ENCODE peak calls at places on chromosomes 5 and 9, in six cellular contexts. One of them, this sample, is unnamed.
A peak's percentile ranks its signal among the peaks of the same experiment; 100 is the strongest.

GRCh38 chr9:1231998-1232919 is 182.1 kb downstream of the DMRT2 start:
- DNase-seq in PC-9: no peak
- DNase-seq in dorsolateral prefrontal cortex: no peak
- DNase-seq in CD8-positive, alpha-beta T cell: no peak
- DNase-seq in A549: peak; percentile 66
- DNase-seq in heart left ventricle: peak; percentile 28
- DNase-seq in this sample: no peak

GRCh38 chr5:110335361-110336046 is 391.0 kb downstream of the TMEM232 start:
- DNase-seq in CD8-positive, alpha-beta T cell: no peak
- DNase-seq in A549: no peak
- DNase-seq in PC-9: no peak
- DNase-seq in heart left ventricle: no peak
- DNase-seq in dorsolateral prefrontal cortex: no peak
- DNase-seq in this sample: no peak

GRCh38 chr5:138654281-138654867 is 79.2 kb upstream of the HSPA9 start:
- DNase-seq in dorsolateral prefrontal cortex: no peak
- DNase-seq in heart left ventricle: no peak
- DNase-seq in A549: no peak
- DNase-seq in PC-9: peak; percentile 37
- DNase-seq in CD8-positive, alpha-beta T cell: peak; percentile 70
- DNase-seq in this sample: no peak

GRCh38 chr9:76441551-76442322 is 17.2 kb upstream of the GCNT1 start:
- DNase-seq in dorsolateral prefrontal cortex: no peak
- DNase-seq in CD8-positive, alpha-beta T cell: no peak
- DNase-seq in heart left ventricle: no peak
- DNase-seq in A549: no peak
- DNase-seq in PC-9: peak; percentile 53
- DNase-seq in this sample: no peak

GRCh38 chr9:103789686-103790085 is 304.4 kb upstream of the SMC2 start:
- DNase-seq in CD8-positive, alpha-beta T cell: no peak
- DNase-seq in PC-9: no peak
- DNase-seq in dorsolateral prefrontal cortex: no peak
- DNase-seq in heart left ventricle: no peak
- DNase-seq in A549: peak; percentile 18
- DNase-seq in this sample: peak; percentile 25

GRCh38 chr9:125568616-125569015 is 138.4 kb downstream of the MAPKAP1 start:
- DNase-seq in dorsolateral prefrontal cortex: no peak
- DNase-seq in PC-9: no peak
- DNase-seq in heart left ventricle: no peak
- DNase-seq in A549: no peak
- DNase-seq in CD8-positive, alpha-beta T cell: no peak
- DNase-seq in this sample: no peak

GRCh38 chr9:127991017-127991756 is 10.4 kb upstream of the EEIG1 start:
- DNase-seq in dorsolateral prefrontal cortex: no peak
- DNase-seq in A549: peak; percentile 58
- DNase-seq in CD8-positive, alpha-beta T cell: no peak
- DNase-seq in PC-9: peak; percentile 81
- DNase-seq in heart left ventricle: no peak
- DNase-seq in this sample: no peak

GRCh38 chr9:87337335-87338074 is 160.2 kb upstream of the DAPK1 start:
- DNase-seq in A549: peak; percentile 79
- DNase-seq in PC-9: peak; percentile 65
- DNase-seq in dorsolateral prefrontal cortex: no peak
- DNase-seq in heart left ventricle: no peak
- DNase-seq in CD8-positive, alpha-beta T cell: no peak
- DNase-seq in this sample: no peak

GRCh38 chr5:180499684-180500083 is 5.5 kb downstream of the CNOT6 start:
- DNase-seq in PC-9: no peak
- DNase-seq in CD8-positive, alpha-beta T cell: no peak
- DNase-seq in A549: no peak
- DNase-seq in dorsolateral prefrontal cortex: no peak
- DNase-seq in heart left ventricle: no peak
- DNase-seq in this sample: no peak

GRCh38 chr5:88815048-88815789 is 67.8 kb downstream of the MEF2C start:
- DNase-seq in PC-9: no peak
- DNase-seq in heart left ventricle: no peak
- DNase-seq in dorsolateral prefrontal cortex: no peak
- DNase-seq in CD8-positive, alpha-beta T cell: no peak
- DNase-seq in A549: no peak
- DNase-seq in this sample: no peak

GRCh38 chr5:179126506-179126991 is 66.4 kb downstream of the ZNF354C start:
- DNase-seq in heart left ventricle: no peak
- DNase-seq in CD8-positive, alpha-beta T cell: no peak
- DNase-seq in PC-9: no peak
- DNase-seq in dorsolateral prefrontal cortex: no peak
- DNase-seq in A549: no peak
- DNase-seq in this sample: no peak

GRCh38 chr9:129489838-129490582 is 130.9 kb downstream of the C9orf50 start:
- DNase-seq in heart left ventricle: peak; percentile 38
- DNase-seq in A549: peak; percentile 68
- DNase-seq in CD8-positive, alpha-beta T cell: peak; percentile 66
- DNase-seq in dorsolateral prefrontal cortex: peak; percentile 54
- DNase-seq in PC-9: no peak
- DNase-seq in this sample: no peak

GRCh38 chr9:87243602-87244001 is 254.1 kb upstream of the DAPK1 start:
- DNase-seq in A549: no peak
- DNase-seq in CD8-positive, alpha-beta T cell: no peak
- DNase-seq in dorsolateral prefrontal cortex: no peak
- DNase-seq in PC-9: no peak
- DNase-seq in heart left ventricle: no peak
- DNase-seq in this sample: no peak

GRCh38 chr9:2179557-2179956 is 164.4 kb downstream of the SMARCA2 start:
- DNase-seq in PC-9: no peak
- DNase-seq in heart left ventricle: no peak
- DNase-seq in CD8-positive, alpha-beta T cell: no peak
- DNase-seq in A549: no peak
- DNase-seq in dorsolateral prefrontal cortex: no peak
- DNase-seq in this sample: peak; percentile 26

GRCh38 chr9:5848372-5848882 is 15.5 kb upstream of the ERMP1 start:
- DNase-seq in heart left ventricle: no peak
- DNase-seq in dorsolateral prefrontal cortex: no peak
- DNase-seq in A549: no peak
- DNase-seq in PC-9: no peak
- DNase-seq in CD8-positive, alpha-beta T cell: no peak
- DNase-seq in this sample: no peak

GRCh38 chr9:108479989-108480652 is 375.7 kb downstream of the ACTL7B start:
- DNase-seq in PC-9: no peak
- DNase-seq in heart left ventricle: no peak
- DNase-seq in CD8-positive, alpha-beta T cell: no peak
- DNase-seq in A549: no peak
- DNase-seq in dorsolateral prefrontal cortex: no peak
- DNase-seq in this sample: no peak

GRCh38 chr9:104682642-104683041 is 11.7 kb upstream of the OR13D1 start:
- DNase-seq in dorsolateral prefrontal cortex: no peak
- DNase-seq in A549: peak; percentile 68
- DNase-seq in heart left ventricle: no peak
- DNase-seq in CD8-positive, alpha-beta T cell: no peak
- DNase-seq in PC-9: no peak
- DNase-seq in this sample: peak; percentile 62

GRCh38 chr9:20594521-20594920 is 27.8 kb downstream of the MLLT3 start:
- DNase-seq in A549: no peak
- DNase-seq in dorsolateral prefrontal cortex: no peak
- DNase-seq in CD8-positive, alpha-beta T cell: no peak
- DNase-seq in PC-9: no peak
- DNase-seq in heart left ventricle: no peak
- DNase-seq in this sample: no peak

GRCh38 chr9:20592673-20593072 is 29.6 kb downstream of the MLLT3 start:
- DNase-seq in A549: no peak
- DNase-seq in heart left ventricle: no peak
- DNase-seq in CD8-positive, alpha-beta T cell: no peak
- DNase-seq in PC-9: no peak
- DNase-seq in dorsolateral prefrontal cortex: no peak
- DNase-seq in this sample: no peak

GRCh38 chr9:20593131-20593530 is 29.2 kb downstream of the MLLT3 start:
- DNase-seq in CD8-positive, alpha-beta T cell: no peak
- DNase-seq in heart left ventricle: no peak
- DNase-seq in PC-9: no peak
- DNase-seq in A549: no peak
- DNase-seq in dorsolateral prefrontal cortex: no peak
- DNase-seq in this sample: no peak

GRCh38 chr9:20593551-20593950 is 28.7 kb downstream of the MLLT3 start:
- DNase-seq in PC-9: no peak
- DNase-seq in CD8-positive, alpha-beta T cell: no peak
- DNase-seq in A549: no peak
- DNase-seq in heart left ventricle: no peak
- DNase-seq in dorsolateral prefrontal cortex: no peak
- DNase-seq in this sample: no peak

DNA sequence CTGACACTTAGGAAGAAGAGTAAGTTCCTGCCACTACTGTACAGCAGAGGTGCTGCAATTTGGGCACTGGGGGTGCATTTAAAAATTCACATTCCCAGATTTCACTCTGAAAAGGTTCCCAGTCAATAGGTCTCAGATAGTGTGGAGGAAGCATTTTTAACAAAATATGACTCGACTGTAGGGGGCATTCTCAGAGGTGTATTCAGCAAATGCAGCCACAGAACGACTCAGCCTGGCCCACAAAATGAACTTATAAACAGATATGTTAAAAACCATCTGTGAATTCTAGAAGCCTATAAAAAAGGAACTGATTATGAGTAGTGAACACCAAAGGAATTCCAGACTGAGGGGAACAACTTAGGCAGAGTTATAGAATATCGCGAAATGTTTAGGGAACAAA is 31.1 kb downstream of the MLLT3 start:
- DNase-seq in A549: no peak
- DNase-seq in PC-9: no peak
- DNase-seq in CD8-positive, alpha-beta T cell: no peak
- DNase-seq in dorsolateral prefrontal cortex: no peak
- DNase-seq in heart left ventricle: no peak
- DNase-seq in this sample: no peak
- TF ChIP-seq CTCF in A549: no peak
- TF ChIP-seq CTCF in PC-9: no peak
- TF ChIP-seq CTCF in CD8-positive, alpha-beta T cell: no peak
- TF ChIP-seq CTCF in dorsolateral prefrontal cortex: no peak
- TF ChIP-seq CTCF in heart left ventricle: no peak
- TF ChIP-seq CTCF in this sample: peak; percentile 23

GRCh38 chr9:18404482-18405029 is 69.4 kb upstream of the ADAMTSL1 start:
- DNase-seq in PC-9: no peak
- DNase-seq in heart left ventricle: no peak
- DNase-seq in A549: no peak
- DNase-seq in dorsolateral prefrontal cortex: no peak
- DNase-seq in CD8-positive, alpha-beta T cell: no peak
- DNase-seq in this sample: no peak

GRCh38 chr9:18410983-18411382 is 63.0 kb upstream of the ADAMTSL1 start:
- DNase-seq in A549: no peak
- DNase-seq in dorsolateral prefrontal cortex: no peak
- DNase-seq in PC-9: no peak
- DNase-seq in heart left ventricle: no peak
- DNase-seq in CD8-positive, alpha-beta T cell: no peak
- DNase-seq in this sample: no peak

DNA sequence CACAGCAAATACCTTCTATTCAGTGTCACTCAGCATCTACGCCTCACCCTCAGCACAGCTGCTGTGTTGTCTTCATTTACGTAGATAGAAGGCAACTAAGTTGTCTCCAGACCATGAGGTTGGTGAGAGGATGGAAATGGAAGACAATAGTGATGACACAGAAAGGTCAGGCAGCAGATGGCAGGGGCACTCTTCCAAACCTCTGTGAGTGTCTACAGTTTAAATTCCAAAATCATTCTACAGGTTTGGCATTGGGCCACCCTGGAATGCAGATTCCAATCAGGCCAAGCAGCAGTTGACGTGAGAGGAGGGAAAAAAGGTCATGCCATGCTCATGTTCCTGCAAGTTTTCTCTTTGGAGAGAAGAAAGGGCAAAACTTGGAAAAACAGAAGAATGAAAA is 68.7 kb upstream of the ADAMTSL1 start:
- DNase-seq in CD8-positive, alpha-beta T cell: no peak
- DNase-seq in A549: no peak
- DNase-seq in dorsolateral prefrontal cortex: no peak
- DNase-seq in heart left ventricle: no peak
- DNase-seq in PC-9: no peak
- DNase-seq in this sample: no peak
- H3K27ac ChIP-seq in CD8-positive, alpha-beta T cell: no peak overlapping the region
- H3K27ac ChIP-seq in A549: no peak overlapping the region
- H3K27ac ChIP-seq in dorsolateral prefrontal cortex: no peak overlapping the region
- H3K27ac ChIP-seq in heart left ventricle: no peak overlapping the region
- H3K27ac ChIP-seq in PC-9: no peak overlapping the region
- H3K27ac ChIP-seq in this sample: no peak overlapping the region

DNA sequence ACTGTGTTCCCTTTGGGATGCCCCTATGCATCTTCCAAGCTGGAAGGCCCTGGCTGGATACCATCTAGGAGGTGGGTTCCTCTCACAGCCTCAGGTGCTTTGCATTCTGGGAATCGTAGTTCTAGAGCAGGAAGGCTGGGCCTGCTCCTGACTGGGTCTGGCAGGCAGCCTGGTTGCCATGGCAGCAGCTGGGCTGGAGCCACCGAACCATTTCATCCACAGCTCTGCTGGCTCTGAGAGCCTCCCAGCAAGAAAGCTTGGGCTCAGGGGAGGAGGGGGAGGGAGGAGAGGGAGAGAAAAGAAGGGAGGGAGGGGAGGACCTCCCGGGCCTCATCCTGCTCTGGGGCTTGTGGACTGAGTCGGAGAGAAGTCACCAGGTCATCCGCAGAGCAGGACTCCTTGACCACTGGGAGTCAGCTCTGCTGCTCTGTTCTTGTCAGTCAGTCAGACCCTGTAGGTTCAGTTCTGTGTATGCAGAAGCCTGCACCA is 65.2 kb upstream of the ARAP3 start:
- DNase-seq in heart left ventricle: peak; percentile 88
- DNase-seq in PC-9: peak; percentile 27
- DNase-seq in A549: no peak
- DNase-seq in CD8-positive, alpha-beta T cell: no peak
- DNase-seq in dorsolateral prefrontal cortex: peak; percentile 95
- DNase-seq in this sample: peak; percentile 49
- TF ChIP-seq CTCF in heart left ventricle: no peak
- TF ChIP-seq CTCF in PC-9: no peak
- TF ChIP-seq CTCF in A549: no peak
- TF ChIP-seq CTCF in CD8-positive, alpha-beta T cell: no peak
- TF ChIP-seq CTCF in dorsolateral prefrontal cortex: no peak
- TF ChIP-seq CTCF in this sample: no peak

DNA sequence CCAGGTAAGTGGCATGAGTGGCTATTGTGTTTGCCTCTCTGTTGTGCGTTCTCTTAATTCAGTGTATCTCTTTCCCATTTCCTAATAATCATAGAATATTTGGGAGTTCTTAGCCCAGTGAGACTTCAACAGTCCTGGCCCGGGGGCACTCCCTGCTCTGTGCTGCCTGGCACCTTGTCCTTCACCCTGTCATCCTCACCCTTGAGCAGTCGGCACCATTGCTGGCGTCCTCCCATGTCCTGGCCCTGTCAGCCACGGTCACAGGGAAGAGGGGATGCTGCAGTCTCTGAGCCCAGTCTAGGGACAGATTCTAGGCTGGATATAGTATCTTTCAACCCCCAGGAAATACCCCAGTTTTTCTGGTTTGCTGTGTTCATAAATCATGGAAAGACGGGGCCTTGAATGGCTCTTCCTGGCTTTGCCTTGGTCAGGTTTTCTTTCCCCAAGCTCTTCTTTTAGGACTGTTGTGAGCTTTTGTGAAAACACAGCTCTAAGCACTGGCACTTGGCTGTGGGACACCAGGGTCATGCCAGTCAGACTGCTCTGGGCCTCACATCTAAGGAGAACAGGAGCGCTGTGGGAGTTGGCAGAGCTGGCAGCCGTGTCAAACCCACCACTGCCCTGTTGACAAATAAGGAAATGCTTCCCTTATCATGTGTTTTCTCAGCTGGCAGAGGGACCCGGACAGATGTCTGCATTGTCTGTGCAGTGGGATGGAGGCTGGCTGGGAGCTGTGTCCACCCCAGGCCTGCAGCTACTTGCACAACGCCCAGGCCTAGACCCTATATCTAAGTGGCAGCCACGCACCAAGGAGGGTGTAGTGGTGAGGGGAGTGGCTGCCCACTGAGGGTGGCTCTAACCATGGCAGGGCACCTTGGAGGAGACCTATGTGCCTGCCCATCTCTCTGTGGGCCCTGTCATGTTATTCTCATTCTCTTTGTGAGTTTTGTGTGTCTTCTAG is 378.6 kb downstream of the ICE1 start:
- DNase-seq in A549: no peak
- DNase-seq in dorsolateral prefrontal cortex: no peak
- DNase-seq in CD8-positive, alpha-beta T cell: no peak
- DNase-seq in PC-9: no peak
- DNase-seq in heart left ventricle: no peak
- DNase-seq in this sample: no peak
- H3K27ac ChIP-seq in A549: no peak overlapping the region
- H3K27ac ChIP-seq in dorsolateral prefrontal cortex: no peak overlapping the region
- H3K27ac ChIP-seq in CD8-positive, alpha-beta T cell: no peak overlapping the region
- H3K27ac ChIP-seq in PC-9: no peak overlapping the region
- H3K27ac ChIP-seq in heart left ventricle: no peak overlapping the region
- H3K27ac ChIP-seq in this sample: no peak overlapping the region